ENCODE peak calls at places on chromosomes 2 and 18, in six cellular contexts. One of them, this sample, is unnamed.

GRCh38 chr2:230773039-230773773 is 60.6 kb downstream of the CAB39 start:
- DNase-seq in sigmoid colon: no peak
- DNase-seq in transverse colon: no peak
- DNase-seq in ovary: no peak
- DNase-seq in HepG2: no peak
- DNase-seq in A549: no peak
- DNase-seq in this sample: no peak

GRCh38 chr2:9231291-9232165 is 24.9 kb downstream of the ASAP2 start:
- DNase-seq in transverse colon: peak
- DNase-seq in A549: no peak
- DNase-seq in ovary: no peak
- DNase-seq in sigmoid colon: no peak
- DNase-seq in HepG2: no peak
- DNase-seq in this sample: no peak

GRCh38 chr18:60563082-60563481 is 190.5 kb upstream of the MC4R start:
- DNase-seq in transverse colon: no peak
- DNase-seq in ovary: no peak
- DNase-seq in sigmoid colon: no peak
- DNase-seq in HepG2: no peak
- DNase-seq in A549: no peak
- DNase-seq in this sample: no peak

GRCh38 chr2:119837759-119838158 is 78.0 kb downstream of the PTPN4 start:
- DNase-seq in HepG2: no peak
- DNase-seq in transverse colon: peak
- DNase-seq in ovary: no peak
- DNase-seq in sigmoid colon: no peak
- DNase-seq in A549: no peak
- DNase-seq in this sample: no peak

GRCh38 chr2:10935366-10935918 is 23.7 kb downstream of the KCNF1 start:
- DNase-seq in ovary: no peak
- DNase-seq in A549: no peak
- DNase-seq in transverse colon: no peak
- DNase-seq in HepG2: no peak
- DNase-seq in sigmoid colon: no peak
- DNase-seq in this sample: no peak

GRCh38 chr18:28760299-28760698 is 583.4 kb upstream of the CDH2 start:
- DNase-seq in A549: no peak
- DNase-seq in transverse colon: no peak
- DNase-seq in sigmoid colon: no peak
- DNase-seq in ovary: no peak
- DNase-seq in HepG2: no peak
- DNase-seq in this sample: no peak

GRCh38 chr2:197975956-197976519 is 171.6 kb downstream of the PLCL1 start:
- DNase-seq in HepG2: no peak
- DNase-seq in ovary: no peak
- DNase-seq in sigmoid colon: no peak
- DNase-seq in A549: no peak
- DNase-seq in transverse colon: no peak
- DNase-seq in this sample: no peak

GRCh38 chr2:106667478-106668077 is 180.4 kb downstream of the CD8B2 start:
- DNase-seq in transverse colon: no peak
- DNase-seq in A549: no peak
- DNase-seq in HepG2: no peak
- DNase-seq in sigmoid colon: no peak
- DNase-seq in ovary: no peak
- DNase-seq in this sample: no peak

GRCh38 chr2:28296243-28296642 is 96.4 kb upstream of the FOSL2 start:
- DNase-seq in sigmoid colon: no peak
- DNase-seq in ovary: no peak
- DNase-seq in transverse colon: no peak
- DNase-seq in HepG2: no peak
- DNase-seq in A549: peak
- DNase-seq in this sample: no peak

GRCh38 chr2:33583194-33583938 is 15.7 kb downstream of the FAM98A start:
- DNase-seq in sigmoid colon: no peak
- DNase-seq in transverse colon: no peak
- DNase-seq in A549: peak
- DNase-seq in ovary: no peak
- DNase-seq in HepG2: peak
- DNase-seq in this sample: peak

GRCh38 chr2:239722760-239723448 is 302.2 kb downstream of the NDUFA10 start:
- DNase-seq in ovary: no peak
- DNase-seq in A549: no peak
- DNase-seq in sigmoid colon: peak
- DNase-seq in transverse colon: no peak
- DNase-seq in HepG2: no peak
- DNase-seq in this sample: no peak

GRCh38 chr2:130808482-130809268 is 28.0 kb upstream of the ARHGEF4 start:
- DNase-seq in transverse colon: no peak
- DNase-seq in sigmoid colon: no peak
- DNase-seq in A549: peak
- DNase-seq in HepG2: no peak
- DNase-seq in ovary: no peak
- DNase-seq in this sample: no peak

GRCh38 chr18:37019157-37019571 is 190.2 kb downstream of the KIAA1328 start:
- DNase-seq in A549: peak
- DNase-seq in transverse colon: no peak
- DNase-seq in sigmoid colon: no peak
- DNase-seq in HepG2: peak
- DNase-seq in ovary: no peak
- DNase-seq in this sample: no peak

GRCh38 chr2:44686561-44686960 is 254.9 kb upstream of the SIX3 start:
- DNase-seq in sigmoid colon: no peak
- DNase-seq in A549: peak
- DNase-seq in ovary: no peak
- DNase-seq in HepG2: no peak
- DNase-seq in transverse colon: no peak
- DNase-seq in this sample: no peak

GRCh38 chr2:205435970-205436369 is 246.3 kb upstream of the NRP2 start:
- DNase-seq in HepG2: no peak
- DNase-seq in transverse colon: no peak
- DNase-seq in sigmoid colon: no peak
- DNase-seq in ovary: no peak
- DNase-seq in A549: no peak
- DNase-seq in this sample: no peak

GRCh38 chr2:2757764-2758163 is 426.7 kb upstream of the MYT1L start:
- DNase-seq in transverse colon: no peak
- DNase-seq in A549: no peak
- DNase-seq in HepG2: no peak
- DNase-seq in sigmoid colon: no peak
- DNase-seq in ovary: no peak
- DNase-seq in this sample: no peak

GRCh38 chr2:100239513-100240210 is 82.6 kb downstream of the LONRF2 start:
- DNase-seq in sigmoid colon: no peak
- DNase-seq in HepG2: no peak
- DNase-seq in ovary: no peak
- DNase-seq in A549: no peak
- DNase-seq in transverse colon: no peak
- DNase-seq in this sample: no peak

GRCh38 chr2:211113294-211114175 is 557.1 kb downstream of the CPS1 start:
- DNase-seq in transverse colon: no peak
- DNase-seq in ovary: no peak
- DNase-seq in A549: no peak
- DNase-seq in HepG2: no peak
- DNase-seq in sigmoid colon: no peak
- DNase-seq in this sample: no peak

GRCh38 chr18:14086459-14087231 is 45.6 kb downstream of the ZNF519 start:
- DNase-seq in A549: peak
- DNase-seq in ovary: no peak
- DNase-seq in sigmoid colon: no peak
- DNase-seq in HepG2: peak
- DNase-seq in transverse colon: no peak
- DNase-seq in this sample: no peak

GRCh38 chr2:84711651-84712050 is 169.2 kb downstream of the TRABD2A start:
- DNase-seq in sigmoid colon: no peak
- DNase-seq in A549: no peak
- DNase-seq in HepG2: peak
- DNase-seq in ovary: no peak
- DNase-seq in transverse colon: no peak
- DNase-seq in this sample: no peak

GRCh38 chr2:191262436-191262835 is 17.2 kb downstream of the MYO1B start:
- DNase-seq in sigmoid colon: no peak
- DNase-seq in HepG2: no peak
- DNase-seq in ovary: no peak
- DNase-seq in A549: no peak
- DNase-seq in transverse colon: no peak
- DNase-seq in this sample: no peak

GRCh38 chr18:48159816-48160215 is 229.4 kb upstream of the SMAD2 start:
- DNase-seq in A549: no peak
- DNase-seq in ovary: no peak
- DNase-seq in sigmoid colon: no peak
- DNase-seq in transverse colon: no peak
- DNase-seq in HepG2: no peak
- DNase-seq in this sample: no peak

GRCh38 chr18:48163184-48164095 is 233.0 kb upstream of the SMAD2 start:
- DNase-seq in transverse colon: no peak
- DNase-seq in sigmoid colon: no peak
- DNase-seq in A549: no peak
- DNase-seq in ovary: no peak
- DNase-seq in HepG2: no peak
- DNase-seq in this sample: no peak

GRCh38 chr18:48161911-48162698 is 231.6 kb upstream of the SMAD2 start:
- DNase-seq in transverse colon: no peak
- DNase-seq in A549: peak
- DNase-seq in sigmoid colon: peak
- DNase-seq in HepG2: no peak
- DNase-seq in ovary: no peak
- DNase-seq in this sample: no peak

GRCh38 chr18:48160622-48161021 is 230.2 kb upstream of the SMAD2 start:
- DNase-seq in sigmoid colon: no peak
- DNase-seq in transverse colon: no peak
- DNase-seq in A549: no peak
- DNase-seq in HepG2: no peak
- DNase-seq in ovary: no peak
- DNase-seq in this sample: no peak

DNA sequence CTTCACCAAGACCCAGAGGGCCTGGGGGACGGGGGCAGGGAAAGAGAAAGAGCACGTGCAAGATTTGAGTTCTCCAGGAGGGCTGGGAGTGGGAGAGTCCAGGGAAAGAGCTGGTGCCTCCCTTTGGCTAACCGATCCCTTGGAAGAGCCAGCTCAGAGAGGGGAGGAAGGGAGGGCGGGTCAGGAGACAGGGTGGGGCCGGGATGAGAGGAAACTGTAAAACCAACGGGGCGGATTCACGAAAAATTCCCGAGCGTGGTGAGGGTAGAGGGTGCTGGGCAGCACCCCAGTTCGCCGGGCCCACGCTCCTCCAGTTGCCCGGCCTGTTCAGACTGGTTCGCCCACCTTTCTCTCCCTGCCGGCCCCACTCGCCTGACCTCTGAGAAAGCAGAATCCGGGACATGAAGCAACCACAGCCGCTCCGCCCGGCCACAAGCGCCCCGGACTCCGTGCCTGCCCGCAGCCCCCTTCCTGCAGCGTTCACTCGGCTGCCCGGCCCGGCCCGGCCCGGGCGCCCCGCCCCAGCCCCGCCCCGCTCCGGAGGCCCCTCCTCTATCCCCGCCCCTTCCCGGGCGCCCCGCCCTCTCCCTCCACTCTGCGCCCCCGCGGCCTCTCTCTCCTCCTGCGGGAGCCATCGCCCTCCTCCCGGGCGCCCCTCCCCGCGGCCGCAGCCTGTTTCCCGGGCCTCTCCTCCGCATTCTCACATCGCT is 230.9 kb upstream of the SMAD2 start:
- DNase-seq in A549: peak
- DNase-seq in ovary: peak
- DNase-seq in transverse colon: peak
- DNase-seq in sigmoid colon: peak
- DNase-seq in HepG2: no peak
- DNase-seq in this sample: peak
- TF ChIP-seq POLR2A in A549: peak
- TF ChIP-seq POLR2A in ovary: peak
- TF ChIP-seq POLR2A in transverse colon: peak
- TF ChIP-seq POLR2A in sigmoid colon: no peak
- TF ChIP-seq POLR2A in HepG2: no peak
- TF ChIP-seq POLR2A in this sample: no peak

GRCh38 chr2:184452907-184453306 is 145.4 kb upstream of the ZNF804A start:
- DNase-seq in HepG2: no peak
- DNase-seq in sigmoid colon: no peak
- DNase-seq in transverse colon: no peak
- DNase-seq in A549: no peak
- DNase-seq in ovary: no peak
- DNase-seq in this sample: no peak
- TF ChIP-seq EP300 in HepG2: no peak
- TF ChIP-seq EP300 in sigmoid colon: no peak
- TF ChIP-seq EP300 in transverse colon: no peak
- TF ChIP-seq EP300 in A549: no peak
- TF ChIP-seq EP300 in ovary: no peak
- TF ChIP-seq EP300 in this sample: no peak

GRCh38 chr2:159287733-159288132 is 1.2 kb upstream of the WDSUB1 start:
- DNase-seq in transverse colon: no peak
- DNase-seq in ovary: no peak
- DNase-seq in sigmoid colon: no peak
- DNase-seq in A549: no peak
- DNase-seq in HepG2: no peak
- DNase-seq in this sample: no peak
- H3K27ac ChIP-seq in transverse colon: peak
- H3K27ac ChIP-seq in ovary: peak
- H3K27ac ChIP-seq in sigmoid colon: peak
- H3K27ac ChIP-seq in A549: no peak
- H3K27ac ChIP-seq in HepG2: peak
- H3K27ac ChIP-seq in this sample: peak

GRCh38 chr18:7755753-7756475 is 188.8 kb downstream of the PTPRM start:
- DNase-seq in sigmoid colon: no peak
- DNase-seq in HepG2: peak
- DNase-seq in ovary: no peak
- DNase-seq in A549: no peak
- DNase-seq in transverse colon: no peak
- DNase-seq in this sample: no peak

GRCh38 chr18:7757175-7757574 is 190.1 kb downstream of the PTPRM start:
- DNase-seq in transverse colon: no peak
- DNase-seq in ovary: no peak
- DNase-seq in sigmoid colon: no peak
- DNase-seq in HepG2: no peak
- DNase-seq in A549: no peak
- DNase-seq in this sample: no peak

GRCh38 chr18:7754258-7754657 is 187.1 kb downstream of the PTPRM start:
- DNase-seq in HepG2: peak
- DNase-seq in transverse colon: no peak
- DNase-seq in A549: no peak
- DNase-seq in sigmoid colon: no peak
- DNase-seq in ovary: no peak
- DNase-seq in this sample: no peak

GRCh38 chr18:7750966-7751365 is 183.8 kb downstream of the PTPRM start:
- DNase-seq in sigmoid colon: no peak
- DNase-seq in transverse colon: no peak
- DNase-seq in A549: no peak
- DNase-seq in ovary: no peak
- DNase-seq in HepG2: peak
- DNase-seq in this sample: no peak

DNA sequence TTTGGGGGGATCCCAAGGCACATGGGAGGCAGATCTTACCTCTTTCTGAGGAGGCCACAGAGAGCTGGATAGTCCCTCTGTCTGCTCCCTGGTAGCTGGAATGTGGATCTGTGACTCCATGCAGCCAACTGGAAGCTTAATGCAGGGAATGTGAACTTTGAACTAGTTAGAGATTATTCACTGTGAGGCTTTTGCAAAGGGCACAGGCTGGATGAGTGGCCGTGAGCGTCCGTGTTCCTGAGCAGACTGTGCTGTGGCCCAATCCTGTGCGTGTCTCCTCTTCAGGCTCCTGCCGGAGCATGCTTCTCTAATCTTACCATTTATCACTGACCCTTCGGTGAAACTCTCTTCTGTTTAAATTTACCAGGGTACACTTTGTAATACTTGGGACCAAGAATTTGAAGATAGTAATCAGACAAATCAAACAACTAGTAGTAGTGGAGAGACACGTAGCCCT is 187.6 kb downstream of the PTPRM start:
- DNase-seq in sigmoid colon: no peak
- DNase-seq in ovary: no peak
- DNase-seq in HepG2: peak
- DNase-seq in transverse colon: no peak
- DNase-seq in A549: peak
- DNase-seq in this sample: no peak
- TF ChIP-seq POLR2A in sigmoid colon: no peak
- TF ChIP-seq POLR2A in ovary: no peak
- TF ChIP-seq POLR2A in HepG2: peak
- TF ChIP-seq POLR2A in transverse colon: no peak
- TF ChIP-seq POLR2A in A549: no peak
- TF ChIP-seq POLR2A in this sample: no peak